ENCODE peak calls at places on chromosomes 16 and 17, in four cellular contexts. W, M, T and P are unnamed samples.

GRCh38 chr16:80972611-80973010 is 34.1 kb downstream of the CMC2 start:
- DNase-seq in M (no peak), T (no peak), W (no peak), P (no peak)

GRCh38 chr16:74650966-74651567 is 15.6 kb downstream of the RFWD3 start:
- DNase-seq in T (no peak), W (no peak), M (no peak), P (no peak)

GRCh38 chr17:42603318-42603717 is 5.9 kb downstream of the RETREG3 start:
- DNase-seq in M (no peak), T (no peak), W (no peak), P (no peak)

GRCh38 chr16:76856112-76856511 is 334.9 kb upstream of the MON1B start:
- DNase-seq in M (no peak), T (no peak), W (no peak), P (no peak)

GRCh38 chr17:20012137-20012536 is 3.0 kb downstream of the SPECC1 start:
- DNase-seq in T (no peak), W (no peak), M (no peak), P (no peak)

GRCh38 chr16:67676516-67676915 is 9.9 kb downstream of the C16orf86 start:
- DNase-seq in T (no peak), M (no peak), W (no peak), P (no peak)

GRCh38 chr17:28334176-28334575 is 1.1 kb downstream of the IFT20 start:
- DNase-seq in W (no peak), M (no peak), T (no peak), P (no peak)

GRCh38 chr16:65658339-65659275 is 536.7 kb upstream of the CDH11 start:
- DNase-seq in T (no peak), W (peak), M (no peak), P (no peak)

GRCh38 chr16:27234171-27234570 is 30.8 kb downstream of the KDM8 start:
- DNase-seq in T (no peak), M (no peak), W (no peak), P (no peak)

GRCh38 chr17:3647769-3648540 is 11.4 kb downstream of the CTNS start:
- DNase-seq in T (peak), M (no peak), W (peak), P (peak)

GRCh38 chr17:29138184-29138955 is 41.8 kb downstream of the MYO18A start:
- DNase-seq in T (no peak), W (peak), M (no peak), P (peak)

GRCh38 chr17:71461504-71462197 is 659.2 kb upstream of the SOX9 start:
- DNase-seq in T (no peak), M (no peak), W (no peak), P (no peak)

GRCh38 chr17:66915204-66915611 is 49.3 kb upstream of the CACNG4 start:
- DNase-seq in W (no peak), T (peak), M (no peak), P (no peak)

GRCh38 chr16:79839851-79840321 is 239.3 kb upstream of the MAF start:
- DNase-seq in M (no peak), W (no peak), T (no peak), P (no peak)

GRCh38 chr17:6381052-6381451 is 53.9 kb downstream of the AIPL1 start:
- DNase-seq in W (peak), M (no peak), T (no peak), P (no peak)

GRCh38 chr17:30323895-30324319 is 9.9 kb downstream of the TMIGD1 start:
- DNase-seq in W (no peak), T (no peak), M (no peak), P (peak)

GRCh38 chr17:37818689-37819088 is 73.8 kb upstream of the HNF1B start:
- DNase-seq in M (no peak), W (no peak), T (peak), P (no peak)

GRCh38 chr17:3635474-3636153 is 436 bp downstream of the SHPK start:
- DNase-seq in T (no peak), W (no peak), M (peak), P (peak)

GRCh38 chr17:21209511-21210175 is 4.3 kb downstream of the TMEM11 start:
- DNase-seq in M (no peak), W (no peak), T (no peak), P (no peak)

GRCh38 chr16:89801800-89802199 is 14.6 kb downstream of the FANCA start:
- DNase-seq in M (no peak), T (no peak), W (no peak), P (no peak)

GRCh38 chr17:49280918-49281317 is 50.3 kb upstream of the PHOSPHO1 start:
- DNase-seq in T (no peak), M (no peak), W (no peak), P (no peak)

GRCh38 chr16:47132310-47132709 is 11.4 kb downstream of the NETO2 start:
- DNase-seq in T (no peak), W (no peak), M (no peak), P (no peak)

GRCh38 chr16:23254338-23254737 is 47.8 kb upstream of the SCNN1B start:
- DNase-seq in M (no peak), T (no peak), W (peak), P (no peak)

GRCh38 chr17:78993241-78993956 is 13.7 kb upstream of the LGALS3BP start:
- DNase-seq in W (no peak), T (no peak), M (peak), P (peak)

GRCh38 chr16:46736695-46737094 is 11.4 kb downstream of the MYLK3 start:
- DNase-seq in W (no peak), T (no peak), M (no peak), P (no peak)

GRCh38 chr16:66824006-66824405 is 6.8 kb downstream of the NAE1 start:
- DNase-seq in T (no peak), M (no peak), W (no peak), P (no peak)

GRCh38 chr17:77382356-77382911 is 241.7 kb downstream of the SEC14L1 start:
- DNase-seq in T (no peak), W (no peak), M (peak), P (peak)

GRCh38 chr17:17141860-17142552 is 64.1 kb downstream of the PLD6 start:
- DNase-seq in W (peak), T (peak), M (peak), P (peak)

GRCh38 chr17:43940630-43941029 is 1.6 kb downstream of the PPY start:
- DNase-seq in T (no peak), W (peak), M (no peak), P (peak)

GRCh38 chr17:82772026-82772425 is 20.2 kb downstream of the TBCD start:
- DNase-seq in W (peak), M (no peak), T (peak), P (no peak)

GRCh38 chr16:86924537-86924936 is 346.2 kb downstream of the FOXL1 start:
- DNase-seq in M (no peak), T (no peak), W (peak), P (no peak)

GRCh38 chr17:8941980-8942617 is 23.4 kb downstream of the PIK3R5 start:
- DNase-seq in M (peak), T (no peak), W (no peak), P (peak)

GRCh38 chr16:20884240-20884556 is 16.0 kb downstream of the DCUN1D3 start:
- DNase-seq in T (no peak), W (peak), M (no peak), P (no peak)

GRCh38 chr16:79089735-79090284 is 510.7 kb downstream of the MAF start:
- DNase-seq in T (peak), M (no peak), W (no peak), P (no peak)